ENCODE peak calls at places on chromosomes 11 and 22, in six cellular contexts. One of them, this sample, is unnamed.

GRCh38 chr22:28025333-28025732 is 106.3 kb upstream of the PITPNB start:
- DNase-seq in cardiac muscle cell: no peak
- DNase-seq in fibroblast of the aortic adventitia: no peak
- DNase-seq in AG09309: no peak
- DNase-seq in right lobe of liver: no peak
- DNase-seq in heart right ventricle: no peak
- DNase-seq in this sample: no peak

GRCh38 chr11:35170503-35170902 is 31.5 kb downstream of the CD44 start:
- DNase-seq in cardiac muscle cell: no peak
- DNase-seq in right lobe of liver: no peak
- DNase-seq in fibroblast of the aortic adventitia: peak; percentile 55
- DNase-seq in heart right ventricle: no peak
- DNase-seq in AG09309: no peak
- DNase-seq in this sample: no peak

GRCh38 chr22:41280065-41280464 is 5.9 kb downstream of the RANGAP1 start:
- DNase-seq in fibroblast of the aortic adventitia: no peak
- DNase-seq in AG09309: no peak
- DNase-seq in cardiac muscle cell: no peak
- DNase-seq in right lobe of liver: no peak
- DNase-seq in heart right ventricle: no peak
- DNase-seq in this sample: no peak

GRCh38 chr11:16456366-16456765 is 100.0 kb upstream of the SOX6 start:
- DNase-seq in heart right ventricle: no peak
- DNase-seq in AG09309: no peak
- DNase-seq in right lobe of liver: no peak
- DNase-seq in cardiac muscle cell: no peak
- DNase-seq in fibroblast of the aortic adventitia: no peak
- DNase-seq in this sample: peak; percentile 1

GRCh38 chr22:50531546-50532352 is 1.9 kb upstream of the TYMP start:
- DNase-seq in right lobe of liver: peak; percentile 89
- DNase-seq in heart right ventricle: peak; percentile 87
- DNase-seq in AG09309: no peak
- DNase-seq in cardiac muscle cell: peak; percentile 64
- DNase-seq in fibroblast of the aortic adventitia: peak; percentile 54
- DNase-seq in this sample: peak; percentile 34

GRCh38 chr22:20531154-20531403 is 23.7 kb downstream of the MED15 start:
- DNase-seq in right lobe of liver: no peak
- DNase-seq in fibroblast of the aortic adventitia: no peak
- DNase-seq in AG09309: no peak
- DNase-seq in heart right ventricle: no peak
- DNase-seq in cardiac muscle cell: no peak
- DNase-seq in this sample: no peak

GRCh38 chr11:88338223-88338661 is 706 bp upstream of the CTSC start:
- DNase-seq in cardiac muscle cell: peak; percentile 40
- DNase-seq in heart right ventricle: peak; percentile 30
- DNase-seq in AG09309: no peak
- DNase-seq in right lobe of liver: peak; percentile 65
- DNase-seq in fibroblast of the aortic adventitia: peak; percentile 79
- DNase-seq in this sample: peak; percentile 67

GRCh38 chr11:70079691-70080090 is 1.6 kb downstream of the ANO1 start:
- DNase-seq in heart right ventricle: no peak
- DNase-seq in right lobe of liver: no peak
- DNase-seq in AG09309: no peak
- DNase-seq in fibroblast of the aortic adventitia: no peak
- DNase-seq in cardiac muscle cell: no peak
- DNase-seq in this sample: no peak

GRCh38 chr11:75656044-75656726 is 12.7 kb downstream of the MAP6 start:
- DNase-seq in heart right ventricle: no peak
- DNase-seq in fibroblast of the aortic adventitia: no peak
- DNase-seq in cardiac muscle cell: no peak
- DNase-seq in right lobe of liver: no peak
- DNase-seq in AG09309: no peak
- DNase-seq in this sample: peak; percentile 9

GRCh38 chr11:32615422-32615821 is 31.8 kb downstream of the EIF3M start:
- DNase-seq in AG09309: no peak
- DNase-seq in heart right ventricle: no peak
- DNase-seq in fibroblast of the aortic adventitia: peak; percentile 45
- DNase-seq in cardiac muscle cell: peak; percentile 3
- DNase-seq in right lobe of liver: no peak
- DNase-seq in this sample: no peak

GRCh38 chr11:133230446-133230845 is 301.9 kb downstream of the OPCML start:
- DNase-seq in fibroblast of the aortic adventitia: no peak
- DNase-seq in right lobe of liver: no peak
- DNase-seq in heart right ventricle: no peak
- DNase-seq in cardiac muscle cell: no peak
- DNase-seq in AG09309: no peak
- DNase-seq in this sample: no peak

GRCh38 chr11:133227674-133228111 is 304.6 kb downstream of the OPCML start:
- DNase-seq in AG09309: no peak
- DNase-seq in right lobe of liver: no peak
- DNase-seq in cardiac muscle cell: no peak
- DNase-seq in heart right ventricle: no peak
- DNase-seq in fibroblast of the aortic adventitia: no peak
- DNase-seq in this sample: no peak

GRCh38 chr11:133228406-133229330 is 303.6 kb downstream of the OPCML start:
- DNase-seq in right lobe of liver: no peak
- DNase-seq in fibroblast of the aortic adventitia: no peak
- DNase-seq in cardiac muscle cell: peak; percentile 38
- DNase-seq in AG09309: no peak
- DNase-seq in heart right ventricle: peak; percentile 34
- DNase-seq in this sample: no peak
- H3K4me3 ChIP-seq in right lobe of liver: no peak overlapping the region
- H3K4me3 ChIP-seq in fibroblast of the aortic adventitia: no peak overlapping the region
- H3K4me3 ChIP-seq in cardiac muscle cell: no peak overlapping the region
- H3K4me3 ChIP-seq in AG09309: no peak overlapping the region
- H3K4me3 ChIP-seq in heart right ventricle: peak overlapping the region; percentile 27
- H3K4me3 ChIP-seq in this sample: no peak overlapping the region

GRCh38 chr11:119267645-119268044 is 49.3 kb downstream of the MCAM start:
- DNase-seq in fibroblast of the aortic adventitia: no peak
- DNase-seq in heart right ventricle: no peak
- DNase-seq in right lobe of liver: no peak
- DNase-seq in AG09309: no peak
- DNase-seq in cardiac muscle cell: no peak
- DNase-seq in this sample: no peak

GRCh38 chr11:119266517-119267255 is 50.2 kb downstream of the MCAM start:
- DNase-seq in heart right ventricle: no peak
- DNase-seq in fibroblast of the aortic adventitia: no peak
- DNase-seq in right lobe of liver: no peak
- DNase-seq in AG09309: no peak
- DNase-seq in cardiac muscle cell: no peak
- DNase-seq in this sample: no peak

GRCh38 chr11:119266063-119266462 is 50.9 kb downstream of the MCAM start:
- DNase-seq in fibroblast of the aortic adventitia: no peak
- DNase-seq in right lobe of liver: no peak
- DNase-seq in heart right ventricle: no peak
- DNase-seq in AG09309: no peak
- DNase-seq in cardiac muscle cell: no peak
- DNase-seq in this sample: no peak

GRCh38 chr11:119262668-119263351 is 54.1 kb downstream of the MCAM start:
- DNase-seq in cardiac muscle cell: no peak
- DNase-seq in right lobe of liver: no peak
- DNase-seq in AG09309: no peak
- DNase-seq in heart right ventricle: no peak
- DNase-seq in fibroblast of the aortic adventitia: peak; percentile 41
- DNase-seq in this sample: peak; percentile 34

DNA sequence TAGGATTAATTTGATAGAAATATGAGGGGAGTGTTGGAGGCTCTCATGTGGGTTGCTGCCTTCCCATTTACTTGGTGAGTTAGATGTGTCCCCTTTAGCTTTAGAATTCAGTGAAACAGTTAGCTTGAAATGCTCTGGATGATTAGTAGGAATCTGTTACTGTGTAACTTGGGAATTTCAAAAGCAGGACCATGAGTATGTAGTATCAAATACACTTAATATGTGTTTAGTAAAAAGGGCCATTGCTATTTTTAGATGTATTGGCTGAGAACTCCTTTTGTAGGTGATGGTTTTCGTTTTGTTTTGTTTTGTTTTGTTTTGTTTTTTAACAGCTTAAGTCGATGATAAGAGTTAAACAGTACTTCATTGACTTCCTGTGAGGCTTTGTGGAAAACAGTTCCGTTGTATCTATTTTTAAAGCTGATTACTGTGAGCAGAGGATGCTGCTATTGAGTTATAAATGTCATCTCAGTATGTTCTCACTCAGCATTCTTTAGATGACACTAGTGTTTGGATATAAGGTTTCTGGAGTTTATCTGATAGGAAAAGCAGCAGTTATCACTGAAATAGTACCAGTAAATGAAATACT is 53.5 kb downstream of the MCAM start:
- DNase-seq in fibroblast of the aortic adventitia: no peak
- DNase-seq in right lobe of liver: no peak
- DNase-seq in AG09309: no peak
- DNase-seq in cardiac muscle cell: no peak
- DNase-seq in heart right ventricle: no peak
- DNase-seq in this sample: no peak
- H3K4me3 ChIP-seq in fibroblast of the aortic adventitia: no peak overlapping the region
- H3K4me3 ChIP-seq in right lobe of liver: no peak overlapping the region
- H3K4me3 ChIP-seq in AG09309: no peak overlapping the region
- H3K4me3 ChIP-seq in cardiac muscle cell: no peak overlapping the region
- H3K4me3 ChIP-seq in heart right ventricle: no peak overlapping the region
- H3K4me3 ChIP-seq in this sample: no peak overlapping the region

DNA sequence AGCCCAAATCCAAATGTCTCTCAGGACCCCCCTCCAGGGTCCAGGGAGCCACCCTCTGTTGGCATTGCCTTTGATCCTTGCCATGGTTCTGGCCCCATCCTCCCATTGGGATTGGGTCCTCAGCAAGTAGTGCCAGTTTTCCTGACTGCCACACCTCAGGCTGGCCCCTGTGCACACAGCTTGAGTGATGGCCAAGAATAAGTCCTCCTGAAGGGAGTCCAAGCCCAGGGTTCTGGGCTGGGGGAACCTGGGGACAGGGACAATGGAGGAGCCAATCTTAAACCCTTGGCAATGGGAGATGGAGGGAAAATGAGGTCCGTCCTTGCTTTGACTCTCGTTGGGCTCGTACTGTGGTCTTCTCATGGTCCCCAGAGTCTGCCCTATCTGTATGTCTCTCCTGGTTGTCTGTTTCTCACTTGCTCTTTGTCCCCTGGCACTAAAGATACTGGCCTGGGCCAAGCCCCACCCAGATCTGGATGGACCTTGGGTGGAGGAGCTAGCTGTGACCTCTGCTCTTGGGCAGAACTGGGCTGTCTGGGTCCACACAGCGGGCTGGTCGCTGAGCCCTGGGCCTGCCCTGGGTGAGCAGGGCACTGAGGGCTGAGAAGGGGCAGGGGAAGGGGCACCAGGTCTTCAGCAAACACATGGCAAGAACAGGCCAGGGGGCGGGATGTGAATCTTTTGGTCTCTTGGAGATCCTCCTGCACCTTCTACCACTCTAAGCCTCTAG is 2.9 kb downstream of the SOX10 start:
- DNase-seq in heart right ventricle: no peak
- DNase-seq in fibroblast of the aortic adventitia: no peak
- DNase-seq in cardiac muscle cell: no peak
- DNase-seq in AG09309: no peak
- DNase-seq in right lobe of liver: peak; percentile 84
- DNase-seq in this sample: no peak
- H3K4me3 ChIP-seq in heart right ventricle: no peak overlapping the region
- H3K4me3 ChIP-seq in fibroblast of the aortic adventitia: no peak overlapping the region
- H3K4me3 ChIP-seq in cardiac muscle cell: no peak overlapping the region
- H3K4me3 ChIP-seq in AG09309: no peak overlapping the region
- H3K4me3 ChIP-seq in right lobe of liver: no peak overlapping the region
- H3K4me3 ChIP-seq in this sample: no peak overlapping the region

DNA sequence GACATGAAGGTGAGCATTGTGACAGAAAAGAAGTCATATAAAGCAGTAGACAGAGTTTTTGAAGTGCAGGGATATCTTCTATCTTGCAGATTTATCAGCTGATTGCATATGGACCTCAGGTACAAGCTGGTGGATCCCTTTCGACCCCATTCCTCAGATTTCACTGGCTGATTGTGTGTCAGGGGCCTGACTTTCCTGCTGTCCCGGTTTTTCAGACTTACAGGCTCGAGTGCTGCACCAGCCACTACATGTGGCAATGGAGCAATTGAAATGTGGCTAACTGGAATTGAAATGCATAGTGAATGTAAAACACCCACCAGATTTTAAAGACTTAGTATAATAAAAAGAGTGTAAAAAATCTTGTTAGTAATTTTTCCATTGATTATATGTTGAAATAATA is 50.3 kb downstream of the CLMP start:
- DNase-seq in cardiac muscle cell: no peak
- DNase-seq in AG09309: no peak
- DNase-seq in fibroblast of the aortic adventitia: no peak
- DNase-seq in heart right ventricle: no peak
- DNase-seq in right lobe of liver: no peak
- DNase-seq in this sample: no peak
- H3K4me3 ChIP-seq in cardiac muscle cell: no peak overlapping the region
- H3K4me3 ChIP-seq in AG09309: no peak overlapping the region
- H3K4me3 ChIP-seq in fibroblast of the aortic adventitia: no peak overlapping the region
- H3K4me3 ChIP-seq in heart right ventricle: no peak overlapping the region
- H3K4me3 ChIP-seq in right lobe of liver: no peak overlapping the region
- H3K4me3 ChIP-seq in this sample: no peak overlapping the region

GRCh38 chr11:134332782-134333181 is 994 bp downstream of the GLB1L2 start:
- DNase-seq in right lobe of liver: no peak
- DNase-seq in heart right ventricle: no peak
- DNase-seq in cardiac muscle cell: no peak
- DNase-seq in AG09309: no peak
- DNase-seq in fibroblast of the aortic adventitia: no peak
- DNase-seq in this sample: no peak

GRCh38 chr11:134333312-134333711 is 1.5 kb downstream of the GLB1L2 start:
- DNase-seq in cardiac muscle cell: no peak
- DNase-seq in AG09309: no peak
- DNase-seq in fibroblast of the aortic adventitia: no peak
- DNase-seq in heart right ventricle: no peak
- DNase-seq in right lobe of liver: no peak
- DNase-seq in this sample: no peak

GRCh38 chr11:134330611-134331564 is 900 bp upstream of the GLB1L2 start:
- DNase-seq in heart right ventricle: no peak
- DNase-seq in AG09309: no peak
- DNase-seq in right lobe of liver: no peak
- DNase-seq in cardiac muscle cell: no peak
- DNase-seq in fibroblast of the aortic adventitia: no peak
- DNase-seq in this sample: no peak

GRCh38 chr11:134331565-134332188 is at the start of gene GLB1L2:
- DNase-seq in AG09309: no peak
- DNase-seq in cardiac muscle cell: peak; percentile 87
- DNase-seq in heart right ventricle: peak; percentile 78
- DNase-seq in fibroblast of the aortic adventitia: peak; percentile 3
- DNase-seq in right lobe of liver: peak; percentile 87
- DNase-seq in this sample: no peak

GRCh38 chr11:134332189-134332631 is 422 bp downstream of the GLB1L2 start:
- DNase-seq in AG09309: no peak
- DNase-seq in cardiac muscle cell: peak; percentile 28
- DNase-seq in fibroblast of the aortic adventitia: no peak
- DNase-seq in right lobe of liver: no peak
- DNase-seq in heart right ventricle: no peak
- DNase-seq in this sample: no peak
- H3K4me3 ChIP-seq in AG09309: no peak overlapping the region
- H3K4me3 ChIP-seq in cardiac muscle cell: peak overlapping the region; percentile 36
- H3K4me3 ChIP-seq in fibroblast of the aortic adventitia: peak overlapping the region; percentile 42
- H3K4me3 ChIP-seq in right lobe of liver: peak overlapping the region; percentile 39
- H3K4me3 ChIP-seq in heart right ventricle: peak overlapping the region; percentile 50
- H3K4me3 ChIP-seq in this sample: peak overlapping the region; percentile 23